ENCODE peak calls at places on chromosomes 6 and 20, in seven cellular contexts. N is heart left ventricle, G is cardiac fibroblast, Q is tibial nerve, D is natural killer cell, Z is breast epithelium, E is endothelial cell. J is an unnamed sample.

GRCh38 chr20:11901127-11901526 is 16.6 kb upstream of the BTBD3 start:
- DNase-seq in N (no peak), G (peak; percentile 90), Q (no peak), D (no peak), Z (no peak), E (no peak), J (no peak)

GRCh38 chr20:7849675-7850074 is 90.6 kb downstream of the HAO1 start:
- DNase-seq in N (no peak), G (no peak), Q (no peak), D (no peak), Z (no peak), E (no peak), J (no peak)

GRCh38 chr20:8367679-8368078 is 235.6 kb downstream of the PLCB1 start:
- DNase-seq in N (no peak), G (no peak), Q (no peak), D (no peak), Z (no peak), E (no peak), J (no peak)

GRCh38 chr6:39243809-39244208 is 14.5 kb upstream of the KCNK5 start:
- DNase-seq in N (no peak), G (no peak), Q (peak; percentile 75), D (no peak), Z (no peak), E (no peak), J (no peak)

GRCh38 chr20:36808317-36809257 is 35.0 kb upstream of the DSN1 start:
- DNase-seq in N (peak; percentile 52), G (peak; percentile 95), Q (peak; percentile 70), D (peak; percentile 68), Z (no peak), E (peak; percentile 78), J (peak; percentile 88)

GRCh38 chr20:51096571-51097267 is 73.8 kb upstream of the KCNG1 start:
- DNase-seq in N (no peak), G (no peak), Q (no peak), D (no peak), Z (no peak), E (no peak), J (no peak)

GRCh38 chr6:39884696-39885095 is 49.6 kb downstream of the MOCS1 start:
- DNase-seq in N (no peak), G (peak; percentile 87), Q (no peak), D (no peak), Z (no peak), E (no peak), J (no peak)

GRCh38 chr6:36478051-36478526 is 35.3 kb downstream of the KCTD20 start:
- DNase-seq in N (no peak), G (no peak), Q (no peak), D (no peak), Z (no peak), E (no peak), J (no peak)

GRCh38 chr6:131281471-131282270 is 146.4 kb downstream of the AKAP7 start:
- DNase-seq in N (no peak), G (no peak), Q (peak; percentile 43), D (peak; percentile 40), Z (no peak), E (peak; percentile 60), J (peak; percentile 81)

GRCh38 chr20:52826722-52827121 is 145.4 kb upstream of the TSHZ2 start:
- DNase-seq in N (no peak), G (no peak), Q (no peak), D (no peak), Z (no peak), E (no peak), J (no peak)

GRCh38 chr6:17556014-17556413 is 44.1 kb upstream of the FAM8A1 start:
- DNase-seq in N (no peak), G (no peak), Q (no peak), D (no peak), Z (no peak), E (no peak), J (no peak)

GRCh38 chr6:107523054-107523791 is 33.3 kb downstream of the SOBP start:
- DNase-seq in N (no peak), G (no peak), Q (no peak), D (no peak), Z (no peak), E (no peak), J (no peak)

GRCh38 chr6:156449128-156449527 is 328.1 kb upstream of the ARID1B start:
- DNase-seq in N (peak; percentile 33), G (no peak), Q (no peak), D (no peak), Z (no peak), E (no peak), J (no peak)

GRCh38 chr6:6593876-6594275 is 5.4 kb downstream of the LY86 start:
- DNase-seq in N (no peak), G (no peak), Q (no peak), D (no peak), Z (no peak), E (no peak), J (no peak)

GRCh38 chr20:47481330-47482216 is 20.1 kb upstream of the NCOA3 start:
- DNase-seq in N (no peak), G (no peak), Q (no peak), D (no peak), Z (no peak), E (no peak), J (no peak)

GRCh38 chr6:72216222-72217106 is 330.1 kb downstream of the RIMS1 start:
- DNase-seq in N (no peak), G (no peak), Q (no peak), D (no peak), Z (peak; percentile 57), E (no peak), J (no peak)

GRCh38 chr6:82015043-82015442 is 232.5 kb downstream of the IBTK start:
- DNase-seq in N (no peak), G (peak; percentile 55), Q (no peak), D (no peak), Z (no peak), E (no peak), J (no peak)

GRCh38 chr6:142872376-142872775 is 72.6 kb downstream of the HIVEP2 start:
- DNase-seq in N (no peak), G (peak; percentile 45), Q (no peak), D (no peak), Z (no peak), E (no peak), J (no peak)

DNA sequence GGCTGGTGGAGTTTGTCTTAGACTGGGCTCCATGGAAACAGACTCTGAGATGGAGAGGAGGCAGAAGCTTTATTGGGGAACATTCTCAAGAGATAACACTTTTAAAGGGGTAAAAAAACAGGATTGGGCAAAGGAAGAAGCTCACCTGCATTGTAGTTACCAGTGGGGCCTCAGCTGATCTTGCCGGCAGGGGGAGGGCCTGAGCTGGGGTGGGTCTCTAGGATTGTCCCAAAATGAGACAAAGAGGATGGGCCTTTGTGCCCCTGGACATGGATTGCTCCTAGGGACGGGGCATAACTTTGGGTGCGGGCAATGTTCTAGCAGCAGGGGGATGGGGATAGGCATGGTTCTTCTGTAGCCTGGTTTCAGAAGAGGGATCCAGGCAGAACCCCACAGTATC is 12.5 kb downstream of the SGK2 start:
- DNase-seq in N (no peak), G (no peak), Q (no peak), D (no peak), Z (no peak), E (no peak), J (no peak)
- TF ChIP-seq CTCF in N (no peak), G (no peak), Q (no peak), D (no peak), Z (no peak), E (no peak), J (no peak)

GRCh38 chr6:13194852-13195251 is 133.5 kb downstream of the TBC1D7 start:
- DNase-seq in N (no peak), G (peak; percentile 81), Q (peak; percentile 40), D (no peak), Z (no peak), E (peak; percentile 45), J (peak; percentile 46)
- TF ChIP-seq CTCF in N (peak; percentile 37), G (peak; percentile 73), Q (peak; percentile 53), D (no peak), Z (no peak), E (peak; percentile 65), J (peak; percentile 32)

GRCh38 chr20:42018979-42019378 is 400.8 kb upstream of the CHD6 start:
- DNase-seq in N (no peak), G (no peak), Q (no peak), D (no peak), Z (no peak), E (no peak), J (peak; percentile 7)
- TF ChIP-seq CTCF in N (no peak), G (no peak), Q (no peak), D (no peak), Z (no peak), E (no peak), J (no peak)

DNA sequence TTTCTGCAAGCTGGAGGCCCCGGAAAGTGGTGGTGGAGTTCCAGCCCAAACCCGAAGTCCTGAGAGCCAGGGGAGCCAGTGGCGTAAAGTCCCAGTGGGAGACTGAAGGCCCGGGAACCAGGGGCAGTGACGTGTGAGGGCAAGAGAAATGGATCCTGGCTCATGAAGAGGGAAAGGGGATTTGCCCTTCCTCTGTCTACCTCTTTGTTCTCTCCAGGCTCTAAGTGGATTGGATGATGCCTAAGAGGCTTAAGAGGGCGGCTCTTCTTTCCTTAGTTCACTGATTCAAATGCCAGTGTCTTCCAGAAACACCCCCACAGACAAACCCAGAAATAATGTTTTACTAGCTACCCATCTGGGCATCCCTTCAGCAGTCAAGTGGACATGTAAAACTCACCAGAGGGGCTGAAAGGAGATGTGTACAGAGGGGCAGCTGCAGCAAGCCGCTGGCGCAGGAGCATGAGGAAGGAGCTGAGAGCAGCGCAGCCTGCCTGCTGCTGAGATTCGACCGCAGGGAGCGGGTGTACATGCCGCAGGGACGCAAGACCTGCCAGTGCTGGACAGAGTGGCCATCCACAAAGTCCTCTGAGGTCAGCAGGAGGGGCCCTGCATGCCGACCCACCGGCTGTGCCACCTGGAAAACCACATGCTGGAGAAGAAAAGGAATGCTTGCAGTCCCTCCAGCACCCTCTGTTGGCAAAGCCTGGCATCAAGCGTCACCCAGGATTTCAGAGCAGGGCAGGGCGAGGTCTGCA is 29.5 kb downstream of the CDYL start:
- DNase-seq in N (peak; percentile 47), G (peak; percentile 48), Q (no peak), D (no peak), Z (no peak), E (peak; percentile 28), J (peak; percentile 35)
- TF ChIP-seq CTCF in N (peak; percentile 40), G (peak; percentile 73), Q (peak; percentile 42), D (peak; percentile 31), Z (no peak), E (peak; percentile 12), J (peak; percentile 63)

DNA sequence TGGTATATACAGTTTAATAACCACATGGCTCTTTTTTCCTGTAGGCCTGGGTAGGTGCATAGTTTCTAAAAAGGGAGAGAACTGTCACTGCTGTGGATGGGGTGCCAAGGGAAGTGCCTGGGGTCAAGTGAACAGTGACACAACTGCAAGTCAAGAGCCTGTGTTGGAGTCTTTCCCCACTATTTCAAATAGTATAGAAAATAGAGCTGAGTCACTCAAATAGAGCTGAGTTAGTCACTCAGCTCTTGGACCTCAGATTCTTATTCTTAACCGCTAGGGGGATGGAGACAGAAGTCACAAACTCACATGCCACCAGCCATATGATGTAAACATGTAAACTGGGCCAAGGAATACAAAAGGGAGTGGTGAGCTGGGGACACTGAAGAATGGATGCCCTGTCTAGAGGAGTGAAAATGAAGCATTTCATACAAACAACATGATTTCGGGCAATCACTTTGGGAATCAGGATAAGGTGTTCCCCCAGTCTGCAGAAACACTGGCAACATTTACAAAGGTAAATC is 2.1 kb downstream of the NQO2 start:
- DNase-seq in N (no peak), G (peak; percentile 90), Q (peak; percentile 25), D (no peak), Z (no peak), E (no peak), J (no peak)
- TF ChIP-seq CTCF in N (peak; percentile 33), G (peak; percentile 61), Q (peak; percentile 52), D (peak; percentile 60), Z (no peak), E (peak; percentile 69), J (peak; percentile 46)

J was measured in activated CD8-positive, alpha-beta T cell treated with anti-CD3 and anti-CD28 coated beads for 36 hours.